ENCODE peak calls at places on chromosomes 12 and 14, in nine cellular contexts. P, N, W, K, F, S, R, A and J are unnamed samples.

GRCh38 chr12:3680919-3681594 is 71.9 kb downstream of the CRACR2A start:
- DNase-seq in P (no peak), N (no peak), W (peak; percentile 56), K (no peak), F (peak; percentile 25), S (no peak), R (peak; percentile 59), A (no peak), J (no peak)

GRCh38 chr12:10015450-10015849 is 5.0 kb downstream of the CLEC12B start:
- DNase-seq in P (no peak), N (no peak), W (no peak), K (no peak), F (no peak), S (no peak), R (no peak), A (no peak), J (no peak)

GRCh38 chr12:88509347-88509746 is 70.9 kb downstream of the KITLG start:
- DNase-seq in P (no peak), N (no peak), W (no peak), K (no peak), F (no peak), S (no peak), R (no peak), A (no peak), J (no peak)

GRCh38 chr12:131101703-131102492 is 148.2 kb downstream of the ADGRD1 start:
- DNase-seq in P (peak; percentile 9), N (no peak), W (no peak), K (no peak), F (peak; percentile 54), S (no peak), R (no peak), A (no peak), J (no peak)

GRCh38 chr12:103858953-103859601 is 18.0 kb upstream of the NT5DC3 start:
- DNase-seq in P (peak; percentile 93), N (no peak), W (no peak), K (no peak), F (no peak), S (no peak), R (no peak), A (peak; percentile 87), J (no peak)

GRCh38 chr12:109309441-109310246 is 560 bp upstream of the FOXN4 start:
- DNase-seq in P (no peak), N (no peak), W (peak; percentile 75), K (no peak), F (no peak), S (peak; percentile 20), R (peak; percentile 43), A (no peak), J (no peak)

GRCh38 chr14:32075636-32076277 is 1.3 kb upstream of the ARHGAP5 start:
- DNase-seq in P (no peak), N (no peak), W (peak; percentile 48), K (no peak), F (peak; percentile 68), S (peak; percentile 36), R (peak; percentile 39), A (no peak), J (peak; percentile 30)

GRCh38 chr12:42119085-42119633 is 25.5 kb downstream of the GXYLT1 start:
- DNase-seq in P (no peak), N (no peak), W (no peak), K (no peak), F (no peak), S (no peak), R (no peak), A (peak; percentile 57), J (no peak)

GRCh38 chr12:111285191-111285590 is 83.7 kb downstream of the PHETA1 start:
- DNase-seq in P (no peak), N (no peak), W (no peak), K (no peak), F (no peak), S (no peak), R (no peak), A (no peak), J (no peak)